ENCODE peak calls at places on chromosomes 3 and 15, in five cellular contexts. One of them, this sample, is unnamed.

GRCh38 chr15:72803006-72803405 is 19.4 kb upstream of the ADPGK start:
- DNase-seq in ascending aorta: no peak
- DNase-seq in Peyer's patch: no peak
- DNase-seq in epithelial cell of esophagus: no peak
- DNase-seq in GM12865: no peak
- DNase-seq in this sample: no peak

GRCh38 chr3:193987186-193987585 is 148.8 kb upstream of the HES1 start:
- DNase-seq in ascending aorta: no peak
- DNase-seq in GM12865: no peak
- DNase-seq in Peyer's patch: no peak
- DNase-seq in epithelial cell of esophagus: no peak
- DNase-seq in this sample: no peak

GRCh38 chr15:99124641-99125040 is 19.8 kb downstream of the SYNM start:
- DNase-seq in ascending aorta: no peak
- DNase-seq in Peyer's patch: peak; percentile 28
- DNase-seq in epithelial cell of esophagus: no peak
- DNase-seq in GM12865: no peak
- DNase-seq in this sample: no peak

GRCh38 chr15:40310001-40310959 is 2.5 kb upstream of the PLCB2 start:
- DNase-seq in Peyer's patch: peak; percentile 75
- DNase-seq in epithelial cell of esophagus: peak; percentile 44
- DNase-seq in ascending aorta: no peak
- DNase-seq in GM12865: peak; percentile 66
- DNase-seq in this sample: no peak

GRCh38 chr3:122944671-122945151 is 82.9 kb downstream of the SEMA5B start:
- DNase-seq in ascending aorta: no peak
- DNase-seq in GM12865: no peak
- DNase-seq in epithelial cell of esophagus: peak; percentile 44
- DNase-seq in Peyer's patch: no peak
- DNase-seq in this sample: peak; percentile 29

GRCh38 chr3:185916042-185916833 is 21.6 kb downstream of the TRA2B start:
- DNase-seq in Peyer's patch: no peak
- DNase-seq in epithelial cell of esophagus: no peak
- DNase-seq in ascending aorta: no peak
- DNase-seq in GM12865: no peak
- DNase-seq in this sample: no peak

GRCh38 chr3:10238330-10238995 is 9.8 kb upstream of the TATDN2 start:
- DNase-seq in epithelial cell of esophagus: no peak
- DNase-seq in GM12865: peak; percentile 51
- DNase-seq in Peyer's patch: no peak
- DNase-seq in ascending aorta: no peak
- DNase-seq in this sample: no peak

GRCh38 chr3:72343078-72343477 is 505.2 kb downstream of the SHQ1 start:
- DNase-seq in ascending aorta: no peak
- DNase-seq in epithelial cell of esophagus: peak; percentile 29
- DNase-seq in GM12865: peak; percentile 46
- DNase-seq in Peyer's patch: no peak
- DNase-seq in this sample: peak; percentile 11

GRCh38 chr15:77959094-77959879 is 118.2 kb downstream of the TBC1D2B start:
- DNase-seq in epithelial cell of esophagus: peak; percentile 67
- DNase-seq in Peyer's patch: peak; percentile 90
- DNase-seq in ascending aorta: peak; percentile 21
- DNase-seq in GM12865: peak; percentile 77
- DNase-seq in this sample: peak; percentile 1

GRCh38 chr15:101554115-101554915 is 64.8 kb upstream of the PCSK6 start:
- DNase-seq in epithelial cell of esophagus: no peak
- DNase-seq in ascending aorta: no peak
- DNase-seq in GM12865: no peak
- DNase-seq in Peyer's patch: no peak
- DNase-seq in this sample: no peak

GRCh38 chr3:174342941-174343431 is 516.1 kb upstream of the NAALADL2 start:
- DNase-seq in GM12865: no peak
- DNase-seq in ascending aorta: no peak
- DNase-seq in epithelial cell of esophagus: no peak
- DNase-seq in Peyer's patch: no peak
- DNase-seq in this sample: peak; percentile 61

GRCh38 chr15:82802497-82802896 is 3.4 kb downstream of the FSD2 start:
- DNase-seq in GM12865: peak; percentile 15
- DNase-seq in Peyer's patch: no peak
- DNase-seq in epithelial cell of esophagus: no peak
- DNase-seq in ascending aorta: no peak
- DNase-seq in this sample: no peak

GRCh38 chr15:23596736-23597135 is 31.3 kb downstream of the MKRN3 start:
- DNase-seq in Peyer's patch: no peak
- DNase-seq in ascending aorta: no peak
- DNase-seq in GM12865: no peak
- DNase-seq in epithelial cell of esophagus: no peak
- DNase-seq in this sample: no peak

GRCh38 chr3:188194327-188194726 is 40.4 kb downstream of the LPP start:
- DNase-seq in Peyer's patch: no peak
- DNase-seq in GM12865: no peak
- DNase-seq in epithelial cell of esophagus: peak; percentile 40
- DNase-seq in ascending aorta: no peak
- DNase-seq in this sample: no peak

GRCh38 chr3:80060664-80061063 is 292.9 kb upstream of the ROBO1 start:
- DNase-seq in ascending aorta: no peak
- DNase-seq in Peyer's patch: no peak
- DNase-seq in GM12865: no peak
- DNase-seq in epithelial cell of esophagus: no peak
- DNase-seq in this sample: no peak

GRCh38 chr15:62998262-62998909 is 44.2 kb upstream of the TPM1 start:
- DNase-seq in epithelial cell of esophagus: no peak
- DNase-seq in Peyer's patch: no peak
- DNase-seq in GM12865: no peak
- DNase-seq in ascending aorta: no peak
- DNase-seq in this sample: no peak

GRCh38 chr3:111369953-111370352 is 172.0 kb upstream of the CD96 start:
- DNase-seq in epithelial cell of esophagus: peak; percentile 10
- DNase-seq in GM12865: no peak
- DNase-seq in ascending aorta: no peak
- DNase-seq in Peyer's patch: no peak
- DNase-seq in this sample: no peak

GRCh38 chr15:62141643-62142588 is 23.2 kb downstream of the C2CD4B start:
- DNase-seq in GM12865: no peak
- DNase-seq in ascending aorta: no peak
- DNase-seq in Peyer's patch: no peak
- DNase-seq in epithelial cell of esophagus: no peak
- DNase-seq in this sample: no peak

GRCh38 chr3:37221407-37221806 is 47.0 kb upstream of the LRRFIP2 start:
- DNase-seq in ascending aorta: no peak
- DNase-seq in GM12865: peak; percentile 7
- DNase-seq in Peyer's patch: no peak
- DNase-seq in epithelial cell of esophagus: peak; percentile 91
- DNase-seq in this sample: no peak

GRCh38 chr3:14318638-14319037 is 83.8 kb upstream of the SLC6A6 start:
- DNase-seq in GM12865: peak; percentile 41
- DNase-seq in Peyer's patch: no peak
- DNase-seq in ascending aorta: no peak
- DNase-seq in epithelial cell of esophagus: no peak
- DNase-seq in this sample: no peak

DNA sequence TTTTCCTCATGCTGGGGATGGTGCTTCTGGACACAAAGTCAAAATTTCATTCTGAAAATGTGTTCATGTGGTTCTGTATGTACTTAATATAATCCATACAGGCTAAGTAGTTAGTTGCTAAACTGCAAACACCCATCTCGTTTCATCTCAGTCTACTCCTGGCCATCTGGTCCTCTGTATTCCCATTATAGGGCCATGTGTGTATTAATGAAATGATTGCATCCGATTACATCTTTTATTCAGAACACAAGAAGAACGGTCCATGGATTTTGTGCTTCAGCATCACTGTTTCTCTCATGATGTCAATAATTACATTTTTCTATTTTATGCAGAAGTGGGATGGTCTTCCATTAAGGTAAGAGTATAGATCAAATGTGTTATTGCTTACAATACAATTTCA is 6.1 kb upstream of the GJD2 start:
- DNase-seq in ascending aorta: no peak
- DNase-seq in GM12865: no peak
- DNase-seq in epithelial cell of esophagus: no peak
- DNase-seq in Peyer's patch: no peak
- DNase-seq in this sample: no peak
- H3K4me3 ChIP-seq in ascending aorta: no peak overlapping the region
- H3K4me3 ChIP-seq in GM12865: no peak overlapping the region
- H3K4me3 ChIP-seq in epithelial cell of esophagus: no peak overlapping the region
- H3K4me3 ChIP-seq in Peyer's patch: no peak overlapping the region
- H3K4me3 ChIP-seq in this sample: no peak overlapping the region

DNA sequence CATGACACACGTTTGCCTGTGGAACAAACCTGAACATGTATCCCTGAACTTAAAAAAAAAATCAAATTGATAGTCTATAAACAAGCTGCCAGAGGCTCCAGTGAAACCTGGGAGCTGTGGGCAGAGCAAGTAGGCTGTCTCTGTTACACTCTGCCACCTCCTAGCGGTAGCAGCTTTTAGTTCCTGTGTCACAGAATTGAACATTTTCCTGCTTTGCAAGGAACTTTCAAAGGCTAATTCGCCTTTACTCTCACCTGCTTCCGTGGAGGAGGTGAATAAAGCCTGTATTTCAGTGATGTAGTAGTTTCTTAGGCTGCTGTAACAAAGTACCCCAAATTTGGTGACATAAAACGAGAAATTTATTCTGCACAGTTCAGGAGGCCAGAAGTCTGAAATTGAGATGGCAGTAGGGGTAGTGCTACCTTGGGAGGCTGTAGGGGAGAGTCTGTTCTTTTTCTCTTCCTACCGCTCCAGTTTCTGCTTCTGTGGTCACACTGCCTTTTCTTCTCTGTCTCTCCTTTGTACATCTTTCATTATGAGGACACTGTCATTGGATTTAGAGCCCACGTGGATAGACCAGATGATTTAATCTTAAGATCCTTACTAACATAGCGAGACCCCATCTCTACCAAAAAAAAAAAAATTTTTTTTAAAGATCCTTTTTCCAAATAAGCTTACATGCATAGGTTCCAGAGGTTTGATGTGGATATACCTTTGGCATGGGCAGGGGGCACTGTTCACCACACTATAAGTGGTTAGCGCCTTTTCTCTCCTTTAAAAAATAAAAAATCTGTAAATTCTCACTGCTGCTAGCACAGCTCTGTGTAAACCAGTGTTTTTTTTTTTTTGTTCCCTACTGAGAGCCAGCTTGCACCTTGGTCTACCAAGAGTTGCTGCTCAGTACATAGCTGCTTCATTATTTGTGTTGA is 25.3 kb downstream of the FBXO22 start:
- DNase-seq in Peyer's patch: no peak
- DNase-seq in ascending aorta: no peak
- DNase-seq in GM12865: peak; percentile 39
- DNase-seq in epithelial cell of esophagus: peak; percentile 60
- DNase-seq in this sample: no peak
- TF ChIP-seq CTCF in Peyer's patch: peak; percentile 30
- TF ChIP-seq CTCF in ascending aorta: no peak
- TF ChIP-seq CTCF in GM12865: peak; percentile 48
- TF ChIP-seq CTCF in epithelial cell of esophagus: peak; percentile 63
- TF ChIP-seq CTCF in this sample: peak; percentile 28

GRCh38 chr15:58398053-58398452 is 33.7 kb upstream of the LIPC start:
- DNase-seq in ascending aorta: no peak
- DNase-seq in Peyer's patch: no peak
- DNase-seq in epithelial cell of esophagus: no peak
- DNase-seq in GM12865: no peak
- DNase-seq in this sample: no peak
- H3K4me3 ChIP-seq in ascending aorta: no peak overlapping the region
- H3K4me3 ChIP-seq in Peyer's patch: no peak overlapping the region
- H3K4me3 ChIP-seq in epithelial cell of esophagus: no peak overlapping the region
- H3K4me3 ChIP-seq in GM12865: no peak overlapping the region
- H3K4me3 ChIP-seq in this sample: no peak overlapping the region

GRCh38 chr3:118760611-118761606 is 273.7 kb downstream of the IGSF11 start:
- DNase-seq in GM12865: peak; percentile 10
- DNase-seq in ascending aorta: no peak
- DNase-seq in epithelial cell of esophagus: no peak
- DNase-seq in Peyer's patch: no peak
- DNase-seq in this sample: no peak
- TF ChIP-seq CTCF in GM12865: no peak
- TF ChIP-seq CTCF in ascending aorta: no peak
- TF ChIP-seq CTCF in epithelial cell of esophagus: no peak
- TF ChIP-seq CTCF in Peyer's patch: no peak
- TF ChIP-seq CTCF in this sample: no peak

DNA sequence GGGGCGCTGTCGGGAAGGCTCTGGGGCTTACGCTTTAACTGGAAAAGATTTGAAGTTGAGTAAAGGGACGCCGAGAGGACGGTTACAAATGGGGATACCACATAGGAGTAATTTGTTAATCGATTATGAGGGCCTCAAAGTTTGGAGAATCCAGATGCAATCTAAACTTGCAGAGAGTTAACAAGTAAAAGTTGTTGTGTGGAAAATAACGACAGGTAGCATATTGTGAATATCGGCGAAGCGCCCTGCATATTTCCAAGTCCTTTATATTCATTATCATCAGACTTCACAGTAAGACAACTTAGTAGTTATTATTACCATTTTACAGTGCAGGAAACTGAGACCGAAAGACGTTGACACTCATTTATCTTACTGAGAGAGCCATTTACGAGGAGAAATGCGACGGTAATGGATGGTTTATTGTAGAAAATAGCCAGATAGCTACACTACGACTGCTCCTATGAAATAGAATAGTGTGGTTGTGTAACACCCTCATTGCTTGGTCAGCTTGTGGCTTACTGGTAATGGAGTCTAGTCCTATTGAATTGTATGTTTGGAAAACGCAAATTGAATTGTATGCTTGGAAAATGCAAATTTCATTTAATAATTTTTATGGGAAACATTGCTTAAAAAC is 702 bp downstream of the MKRN2 start:
- DNase-seq in epithelial cell of esophagus: peak; percentile 63
- DNase-seq in GM12865: peak; percentile 19
- DNase-seq in Peyer's patch: no peak
- DNase-seq in ascending aorta: no peak
- DNase-seq in this sample: no peak
- H3K4me3 ChIP-seq in epithelial cell of esophagus: peak overlapping the region; percentile 89
- H3K4me3 ChIP-seq in GM12865: peak overlapping the region; percentile 86
- H3K4me3 ChIP-seq in Peyer's patch: peak overlapping the region; percentile 71
- H3K4me3 ChIP-seq in ascending aorta: peak overlapping the region; percentile 61
- H3K4me3 ChIP-seq in this sample: peak overlapping the region; percentile 80

DNA sequence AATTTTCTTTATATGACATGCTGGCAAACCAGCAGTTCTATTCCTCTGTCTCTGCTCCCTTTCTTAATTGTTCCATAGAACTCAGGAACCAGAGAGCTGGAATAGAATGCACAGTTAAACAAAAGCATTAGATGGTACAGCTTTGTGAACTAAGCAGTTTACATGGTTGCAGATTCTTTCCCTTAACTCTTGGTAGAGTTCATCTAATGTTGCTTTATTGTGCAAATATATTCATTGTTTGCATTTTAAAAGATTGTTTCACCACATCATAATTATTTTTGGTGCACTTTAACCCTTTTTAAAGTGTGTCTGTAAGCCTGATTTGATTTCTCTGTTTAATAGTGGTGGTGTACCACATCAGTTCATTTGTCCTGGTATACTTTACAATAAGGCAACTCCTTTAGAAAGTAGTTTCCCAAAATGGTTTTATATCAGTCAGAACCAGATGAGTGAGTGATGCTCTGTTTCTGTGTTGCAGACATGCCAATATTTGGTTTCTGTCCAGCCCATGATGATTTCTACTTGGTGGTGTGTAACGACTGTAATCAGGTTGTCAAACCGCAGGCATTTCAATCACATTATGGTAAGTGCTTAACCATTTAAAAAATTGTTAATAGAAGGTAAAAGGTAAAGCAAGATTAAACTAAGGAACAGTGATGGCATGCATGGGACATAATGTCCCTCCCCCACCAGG is 39.9 kb upstream of the SCAANT1 start:
- DNase-seq in ascending aorta: no peak
- DNase-seq in GM12865: no peak
- DNase-seq in epithelial cell of esophagus: no peak
- DNase-seq in Peyer's patch: no peak
- DNase-seq in this sample: no peak
- TF ChIP-seq CTCF in ascending aorta: no peak
- TF ChIP-seq CTCF in GM12865: no peak
- TF ChIP-seq CTCF in epithelial cell of esophagus: no peak
- TF ChIP-seq CTCF in Peyer's patch: no peak
- TF ChIP-seq CTCF in this sample: no peak

This sample was measured in AG09309.